ENCODE peak calls at places on chromosomes 13 and 19, in ten cellular contexts. D, U, L, S, K, Z, N, T, J and C are unnamed samples.
A peak's percentile ranks its signal among the peaks of the same experiment; 100 is the strongest.

GRCh38 chr13:110702591-110703526 is 3.1 kb downstream of the CARS2 start:
- DNase-seq in D (peak; percentile 89), U (no peak), L (no peak), S (no peak), K (no peak), Z (peak; percentile 55), N (no peak), T (no peak), J (no peak), C (no peak)

GRCh38 chr19:39765091-39766076 is 13.3 kb upstream of the LEUTX start:
- DNase-seq in D (peak; percentile 73), U (no peak), L (no peak), S (no peak), K (peak; percentile 46), Z (peak; percentile 38), N (peak; percentile 26), T (peak; percentile 28), J (no peak), C (no peak)

GRCh38 chr13:30138511-30138910 is 168.8 kb downstream of the KATNAL1 start:
- DNase-seq in D (no peak), U (no peak), L (no peak), S (no peak), K (no peak), Z (no peak), N (no peak), T (no peak), J (no peak), C (no peak)

GRCh38 chr13:113152894-113153809 is 5.3 kb upstream of the PROZ start:
- DNase-seq in D (peak; percentile 60), U (peak; percentile 87), L (peak; percentile 68), S (no peak), K (peak; percentile 55), Z (no peak), N (no peak), T (peak; percentile 42), J (peak; percentile 72), C (no peak)

GRCh38 chr13:20702945-20703784 is at the start of gene IL17D:
- DNase-seq in D (peak; percentile 65), U (peak; percentile 82), L (peak; percentile 64), S (no peak), K (peak; percentile 56), Z (no peak), N (no peak), T (peak; percentile 43), J (peak; percentile 32), C (no peak)

GRCh38 chr13:38395505-38395803 is 45.8 kb downstream of the UFM1 start:
- DNase-seq in D (no peak), U (no peak), L (no peak), S (no peak), K (no peak), Z (no peak), N (no peak), T (no peak), J (no peak), C (no peak)

GRCh38 chr19:44401108-44401786 is at the start of gene ZNF285:
- DNase-seq in D (peak; percentile 99), U (peak; percentile 92), L (peak; percentile 86), S (peak; percentile 25), K (peak; percentile 89), Z (peak; percentile 98), N (no peak), T (peak; percentile 90), J (peak; percentile 94), C (peak; percentile 96)

GRCh38 chr13:21741396-21741795 is 70.5 kb downstream of the FGF9 start:
- DNase-seq in D (no peak), U (no peak), L (no peak), S (no peak), K (no peak), Z (no peak), N (no peak), T (no peak), J (no peak), C (no peak)

GRCh38 chr19:8116437-8117293 is 32.7 kb downstream of the FBN3 start:
- DNase-seq in D (no peak), U (peak; percentile 74), L (no peak), S (no peak), K (no peak), Z (no peak), N (no peak), T (no peak), J (no peak), C (peak; percentile 59)